ENCODE peak calls at places on chromosomes 13 and 19, in eight cellular contexts. X is caudate nucleus, M is NAMALWA, V is NCI-H1436, W is AG09319, D is SK-MEL-5, G is fibroblast of lung, T is tibial artery. B is an unnamed sample.

GRCh38 chr13:31322025-31322424 is 122.2 kb downstream of the B3GLCT start:
- DNase-seq in T (no peak), M (peak), D (no peak), X (no peak), G (peak), W (peak), V (no peak), B (no peak)

GRCh38 chr13:62209539-62209938 is 793.9 kb upstream of the PCDH20 start:
- DNase-seq in X (no peak), W (no peak), D (no peak), V (peak), T (no peak), M (peak), G (peak), B (no peak)

GRCh38 chr13:50842711-50843255 is 709 bp downstream of the DLEU7 start:
- DNase-seq in V (no peak), X (no peak), G (no peak), D (no peak), T (no peak), W (no peak), M (no peak), B (no peak)

GRCh38 chr19:42108527-42109389 is 23.5 kb downstream of the POU2F2 start:
- DNase-seq in W (peak), D (peak), T (peak), V (peak), M (peak), G (peak), X (peak), B (peak)

GRCh38 chr13:49022472-49023144 is 46.9 kb downstream of the FNDC3A start:
- DNase-seq in M (no peak), W (no peak), X (no peak), G (peak), T (no peak), D (no peak), V (no peak), B (no peak)

GRCh38 chr19:51808333-51808986 is 13.5 kb downstream of the FPR3 start:
- DNase-seq in V (no peak), G (peak), M (no peak), W (peak), X (no peak), T (no peak), D (peak), B (no peak)

GRCh38 chr13:20116213-20116612 is 44.6 kb downstream of the GJA3 start:
- DNase-seq in D (no peak), W (no peak), G (no peak), T (no peak), X (no peak), V (no peak), M (no peak), B (no peak)

GRCh38 chr13:30829788-30830637 is 76.1 kb upstream of the MEDAG start:
- DNase-seq in M (no peak), W (no peak), D (no peak), X (no peak), V (no peak), T (no peak), G (no peak), B (no peak)

GRCh38 chr19:39212377-39212742 is 8.3 kb upstream of the SYCN start:
- DNase-seq in D (peak), G (peak), X (no peak), T (no peak), W (no peak), V (peak), M (peak), B (peak)

GRCh38 chr19:45790942-45791341 is 1.7 kb downstream of the DMWD start:
- DNase-seq in G (no peak), T (no peak), W (no peak), V (no peak), D (no peak), M (no peak), X (no peak), B (peak)

GRCh38 chr19:8302357-8302691 is 5.8 kb downstream of the CD320 start:
- DNase-seq in W (no peak), T (peak), G (no peak), M (no peak), V (no peak), X (no peak), D (no peak), B (no peak)

GRCh38 chr13:98033277-98034247 is 80.1 kb downstream of the IPO5 start:
- DNase-seq in D (peak), V (no peak), X (no peak), T (no peak), G (peak), W (peak), M (peak), B (no peak)

GRCh38 chr19:55689366-55690108 is 14.5 kb downstream of the EPN1 start:
- DNase-seq in W (no peak), T (no peak), V (no peak), X (no peak), D (no peak), G (no peak), M (no peak), B (no peak)

GRCh38 chr19:33134571-33135041 is 2.7 kb downstream of the WDR88 start:
- DNase-seq in V (no peak), W (no peak), G (no peak), T (no peak), D (no peak), X (no peak), M (no peak), B (no peak)

GRCh38 chr19:45770192-45771101 is 1.4 kb upstream of the SIX5 start:
- DNase-seq in G (peak), D (peak), V (peak), M (peak), W (peak), X (peak), T (peak), B (peak)

GRCh38 chr13:99136427-99136954 is 64.2 kb upstream of the UBAC2 start:
- DNase-seq in D (no peak), M (no peak), X (no peak), G (no peak), T (no peak), V (no peak), W (no peak), B (no peak)

GRCh38 chr13:33743438-33744368 is 74.2 kb upstream of the RFC3 start:
- DNase-seq in V (no peak), M (no peak), W (no peak), X (no peak), T (no peak), D (no peak), G (no peak), B (peak)

GRCh38 chr13:27599845-27600553 is 20.3 kb downstream of the LNX2 start:
- DNase-seq in T (no peak), W (no peak), D (peak), V (no peak), X (no peak), G (peak), M (no peak), B (no peak)

GRCh38 chr13:30572859-30573275 is 44.9 kb upstream of the USPL1 start:
- DNase-seq in T (no peak), V (no peak), X (no peak), M (peak), W (no peak), G (peak), D (peak), B (peak)

GRCh38 chr13:21420706-21421105 is 38.4 kb downstream of the ZDHHC20 start:
- DNase-seq in M (no peak), G (peak), W (no peak), T (no peak), D (peak), V (no peak), X (no peak), B (no peak)

GRCh38 chr19:58361900-58362271 is 665 bp downstream of the ZNF497 start:
- DNase-seq in T (no peak), M (no peak), W (no peak), G (no peak), X (no peak), D (peak), V (no peak), B (peak)

GRCh38 chr13:46388846-46389245 is 1.8 kb upstream of the RUBCNL start:
- DNase-seq in W (no peak), V (no peak), D (no peak), M (peak), X (no peak), G (no peak), T (no peak), B (no peak)

GRCh38 chr13:84951128-84951527 is 848.1 kb downstream of the SLITRK6 start:
- DNase-seq in X (no peak), M (no peak), V (no peak), W (no peak), T (no peak), D (peak), G (no peak), B (no peak)

B was measured in immature natural killer cell.